ENCODE peak calls at places on chromosomes 1 and 21, in nine cellular contexts. Q is osteocyte, H is gastrocnemius medialis, L is psoas muscle, F is GM20000, K is cardiac fibroblast, W is esophagus squamous epithelium, S is GM13977, N is fibroblast of pulmonary artery. A is an unnamed sample.

GRCh38 chr1:115454835-115455511 is 116.9 kb upstream of the NGF start:
- DNase-seq in K (no peak), W (no peak), H (peak; percentile 25), N (no peak), F (no peak), Q (no peak), S (no peak), L (no peak), A (no peak)

GRCh38 chr21:46021978-46022544 is 40.5 kb downstream of the COL6A1 start:
- DNase-seq in H (peak; percentile 37), W (no peak), K (no peak), N (no peak), L (peak; percentile 79), Q (no peak), F (no peak), S (no peak), A (no peak)

GRCh38 chr1:51325878-51326755 is 4.2 kb downstream of the TTC39A start:
- DNase-seq in K (no peak), H (no peak), S (no peak), Q (no peak), L (no peak), W (no peak), F (no peak), N (no peak), A (no peak)

GRCh38 chr1:158048371-158049067 is 55.1 kb downstream of the KIRREL1 start:
- DNase-seq in K (no peak), H (no peak), N (no peak), L (no peak), W (no peak), F (no peak), Q (no peak), S (no peak), A (no peak)

GRCh38 chr1:154325583-154326545 is 539 bp downstream of the ATP8B2 start:
- DNase-seq in L (peak; percentile 56), F (peak; percentile 70), S (peak; percentile 47), W (no peak), K (peak; percentile 92), Q (peak; percentile 95), N (peak; percentile 87), H (peak; percentile 35), A (peak; percentile 50)

GRCh38 chr1:200053639-200054038 is 26.1 kb downstream of the NR5A2 start:
- DNase-seq in K (no peak), Q (no peak), L (no peak), F (no peak), N (no peak), S (no peak), W (no peak), H (no peak), A (no peak)

GRCh38 chr1:206469411-206469932 is 804 bp upstream of the IKBKE start:
- DNase-seq in N (no peak), Q (no peak), K (no peak), S (peak; percentile 44), H (no peak), F (peak; percentile 41), L (no peak), W (no peak), A (peak; percentile 53)

GRCh38 chr21:43740497-43741156 is 21.7 kb downstream of the PDXK start:
- DNase-seq in L (no peak), N (peak; percentile 72), Q (no peak), H (no peak), S (no peak), K (peak; percentile 33), F (no peak), W (no peak), A (no peak)

GRCh38 chr1:21839337-21840037 is 27.4 kb downstream of the LDLRAD2 start:
- DNase-seq in F (no peak), Q (no peak), S (no peak), H (no peak), K (no peak), L (no peak), N (no peak), W (no peak), A (no peak)

GRCh38 chr21:39712976-39713375 is 32.0 kb upstream of the IGSF5 start:
- DNase-seq in Q (no peak), L (no peak), F (no peak), K (no peak), N (no peak), S (no peak), H (no peak), W (no peak), A (no peak)

GRCh38 chr1:213980906-213981305 is 6.9 kb upstream of the PROX1 start:
- DNase-seq in F (no peak), S (no peak), K (no peak), N (no peak), W (no peak), L (no peak), H (no peak), Q (no peak), A (no peak)

GRCh38 chr1:19442150-19443096 is 42.9 kb downstream of the CAPZB start:
- DNase-seq in S (no peak), W (no peak), K (no peak), Q (no peak), F (no peak), H (no peak), N (no peak), L (no peak), A (no peak)

GRCh38 chr1:173503391-173503790 is 26.3 kb downstream of the PRDX6 start:
- DNase-seq in Q (no peak), W (no peak), H (no peak), S (no peak), K (peak; percentile 19), F (no peak), N (peak; percentile 46), L (no peak), A (no peak)

GRCh38 chr1:172954476-172955150 is 96.1 kb downstream of the TNFSF18 start:
- DNase-seq in Q (no peak), L (no peak), S (no peak), W (no peak), F (no peak), N (no peak), H (no peak), K (no peak), A (no peak)

GRCh38 chr1:17632541-17633193 is 93.2 kb downstream of the ARHGEF10L start:
- DNase-seq in L (no peak), S (no peak), F (no peak), W (no peak), Q (no peak), N (peak; percentile 19), K (peak; percentile 85), H (no peak), A (no peak)
- TF ChIP-seq CTCF in L (no peak), S (no peak), F (no peak), W (no peak), Q (no peak), N (no peak), K (no peak), H (no peak), A (no peak)

DNA sequence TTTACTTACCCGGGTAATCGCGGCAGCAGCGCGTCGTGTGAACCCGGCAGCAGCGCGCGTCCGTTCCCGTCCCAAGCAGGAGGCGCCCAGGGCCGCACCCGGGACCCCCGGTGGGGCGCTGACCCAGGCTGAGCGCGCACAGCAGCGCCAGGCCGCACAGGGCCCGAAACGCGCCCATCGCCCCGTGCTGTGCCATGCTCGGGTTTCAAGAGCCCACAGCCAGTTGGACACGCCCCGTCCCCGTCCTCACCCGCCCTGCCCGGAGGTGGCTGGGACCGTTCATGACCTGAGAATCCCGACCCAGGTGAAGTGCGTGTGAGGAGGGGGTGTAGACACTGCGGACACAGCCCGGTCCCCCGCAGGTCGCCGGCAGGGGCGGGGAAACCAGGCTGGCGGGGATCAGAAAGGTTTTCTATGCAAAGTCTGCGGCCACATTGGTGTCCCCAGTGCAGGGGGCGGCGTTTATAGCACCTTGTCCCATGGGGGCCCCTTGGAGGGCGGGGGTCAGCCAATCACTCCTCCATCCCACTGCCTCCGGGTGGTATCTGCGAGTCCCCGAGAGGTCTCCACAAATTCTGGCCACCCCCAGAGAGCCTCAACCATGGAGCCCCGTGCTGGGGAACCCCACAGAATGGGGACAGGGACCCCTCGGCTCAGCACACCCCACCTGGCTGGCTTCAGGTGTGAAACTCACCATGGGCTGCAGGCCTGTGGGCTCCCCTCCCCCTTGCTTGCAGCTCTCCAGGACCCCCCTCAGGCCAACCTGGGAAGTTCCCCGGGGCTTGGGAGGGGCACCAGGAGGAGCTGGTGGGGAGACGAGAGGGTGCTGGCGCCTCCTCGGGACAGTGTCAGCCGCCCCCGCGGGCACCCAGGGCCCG is at the start of gene TNFRSF18:
- DNase-seq in Q (no peak), F (peak; percentile 75), N (no peak), H (no peak), L (peak; percentile 13), K (no peak), S (peak; percentile 81), W (no peak), A (peak; percentile 70)
- TF ChIP-seq CTCF in Q (no peak), F (no peak), N (no peak), H (no peak), L (no peak), K (no peak), S (peak; percentile 10), W (no peak), A (no peak)

DNA sequence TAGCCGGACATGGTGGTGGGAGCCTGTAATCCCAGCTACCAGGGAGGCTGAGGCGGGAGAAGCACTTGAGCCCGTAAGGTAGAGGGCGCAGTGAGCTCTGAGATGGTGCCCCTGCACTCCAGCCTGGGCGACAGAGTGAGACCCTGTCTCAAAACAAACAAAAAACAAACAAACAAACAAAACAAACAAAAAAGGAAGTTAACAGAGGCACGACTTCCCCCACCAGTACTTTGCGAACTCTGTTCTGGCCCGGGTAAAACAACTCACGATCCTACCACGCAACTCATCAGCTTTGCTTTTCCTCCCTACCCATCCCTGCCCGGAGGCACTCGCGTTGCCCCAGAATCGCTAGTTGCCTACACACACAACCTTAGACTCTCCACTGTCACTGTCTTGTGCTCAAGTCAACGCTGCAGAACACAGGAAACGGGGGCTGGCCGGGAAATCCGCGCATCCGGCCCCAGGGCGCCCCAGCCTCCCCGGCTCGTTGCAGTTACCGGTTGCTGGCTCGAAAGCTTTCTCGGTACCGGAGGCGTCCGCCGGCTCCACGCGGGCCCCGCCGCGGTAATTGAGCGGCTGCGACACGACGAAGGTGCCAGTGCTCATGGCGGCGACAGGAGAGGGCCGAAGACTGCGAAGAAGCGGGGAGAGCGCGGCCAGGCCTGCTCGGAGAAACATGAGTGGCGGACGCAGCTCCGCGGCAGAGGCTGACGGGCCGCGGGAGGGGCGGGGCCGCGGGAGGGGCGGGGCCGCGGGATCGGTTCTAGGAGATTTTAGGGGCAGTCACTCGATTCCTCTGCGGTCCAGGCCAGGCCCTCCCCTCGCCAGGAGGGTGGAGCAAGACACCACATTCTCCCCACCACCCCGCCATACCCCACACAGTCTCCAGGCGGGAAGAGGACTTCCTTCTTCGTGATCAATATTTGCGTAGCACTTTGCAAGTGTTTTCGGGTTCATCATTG is at the start of gene ALDH9A1:
- DNase-seq in H (peak; percentile 68), F (peak; percentile 88), Q (peak; percentile 94), L (peak; percentile 93), N (peak; percentile 79), W (peak; percentile 35), K (peak; percentile 84), S (peak; percentile 86), A (peak; percentile 90)
- TF ChIP-seq CTCF in H (no peak), F (peak; percentile 9), Q (peak; percentile 59), L (peak; percentile 33), N (peak; percentile 34), W (no peak), K (peak; percentile 28), S (peak; percentile 54), A (peak; percentile 48)

DNA sequence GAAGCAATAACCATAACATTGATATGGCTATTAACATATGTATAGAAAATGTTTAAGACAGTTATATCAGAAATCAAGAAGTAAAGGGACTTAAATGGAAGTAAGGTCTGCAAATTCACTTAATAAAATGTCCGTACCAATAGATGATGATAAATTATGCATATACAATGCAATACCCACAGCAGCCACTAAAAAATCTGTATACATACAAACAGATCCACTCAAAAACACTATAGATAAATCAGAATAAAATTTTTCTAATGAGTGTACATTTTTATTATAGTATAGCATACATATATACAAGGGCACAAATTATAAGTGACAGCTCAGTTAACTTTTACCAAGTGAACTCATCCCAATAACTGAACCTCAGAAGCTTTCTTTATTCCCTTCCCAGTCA is 6.0 kb downstream of the LORICRIN start:
- DNase-seq in Q (no peak), F (no peak), K (no peak), W (no peak), S (no peak), L (no peak), H (no peak), N (no peak), A (no peak)
- TF ChIP-seq CTCF in Q (no peak), F (no peak), K (no peak), W (no peak), S (no peak), L (no peak), H (no peak), N (no peak), A (no peak)